ENCODE peak calls at places on chromosomes 11 and 22, in five cellular contexts. R is activated CD8-positive, alpha-beta memory T cell treated with anti-CD3 and anti-CD28 coated beads for 1 hour; U is left cardiac atrium; L is Panc1; I is Calu3. Y is an unnamed sample.

GRCh38 chr11:130874396-130874795 is 41.9 kb downstream of the SNX19 start:
- DNase-seq in R (no peak), U (no peak), L (no peak), I (no peak), Y (no peak)

GRCh38 chr11:131005829-131006228 is 89.5 kb upstream of the SNX19 start:
- DNase-seq in R (no peak), U (no peak), L (no peak), I (no peak), Y (no peak)

GRCh38 chr11:126061707-126062678 is 673 bp downstream of the CDON start:
- DNase-seq in R (no peak), U (no peak), L (peak), I (peak), Y (peak)

GRCh38 chr11:16777576-16777975 is 39.1 kb downstream of the C11orf58 start:
- DNase-seq in R (no peak), U (no peak), L (no peak), I (no peak), Y (no peak)

GRCh38 chr11:74822187-74822586 is 73.5 kb downstream of the RNF169 start:
- DNase-seq in R (no peak), U (no peak), L (no peak), I (no peak), Y (no peak)

GRCh38 chr11:43954241-43954640 is 11.8 kb downstream of the C11orf96 start:
- DNase-seq in R (no peak), U (no peak), L (no peak), I (no peak), Y (no peak)

GRCh38 chr22:45805413-45805812 is 133.8 kb downstream of the ATXN10 start:
- DNase-seq in R (no peak), U (no peak), L (no peak), I (no peak), Y (no peak)

GRCh38 chr11:117822522-117823033 is 2.0 kb downstream of the FXYD2 start:
- DNase-seq in R (no peak), U (peak), L (no peak), I (no peak), Y (no peak)

GRCh38 chr22:35191412-35191811 is 65.9 kb upstream of the HMGXB4 start:
- DNase-seq in R (no peak), U (no peak), L (no peak), I (no peak), Y (no peak)

GRCh38 chr11:16357776-16358175 is 1.4 kb upstream of the SOX6 start:
- DNase-seq in R (no peak), U (no peak), L (no peak), I (no peak), Y (no peak)

GRCh38 chr11:119622454-119623143 is 106.4 kb downstream of the NECTIN1 start:
- DNase-seq in R (no peak), U (no peak), L (no peak), I (no peak), Y (no peak)

Y was measured in DMS79 treated with DMSO at 0.1 percent for 48 hours.